ENCODE peak calls at places on chromosomes 13 and 19, in six cellular contexts. G is BJ, Y is progenitor cell of endocrine pancreas, C is nephron progenitor cell, L is endodermal cell, M is gastrocnemius medialis. T is an unnamed sample.

GRCh38 chr13:33015791-33016323 is 366 bp upstream of the KL start:
- DNase-seq in Y (no peak), C (peak), G (no peak), L (peak), M (no peak), T (no peak)

GRCh38 chr19:35344511-35345031 is 3.1 kb upstream of the FFAR1 start:
- DNase-seq in L (peak), M (no peak), C (no peak), G (no peak), Y (no peak), T (no peak)

GRCh38 chr13:96091932-96092253 is 2.0 kb downstream of the HS6ST3 start:
- DNase-seq in M (no peak), Y (no peak), G (no peak), C (no peak), L (no peak), T (no peak)

GRCh38 chr19:16899566-16900075 is 10.8 kb downstream of the F2RL3 start:
- DNase-seq in C (peak), G (no peak), Y (no peak), L (peak), M (no peak), T (peak)

GRCh38 chr13:94061316-94061715 is 418.2 kb downstream of the DCT start:
- DNase-seq in G (peak), Y (no peak), L (no peak), M (no peak), C (no peak), T (no peak)

GRCh38 chr19:32041681-32042292 is 303.6 kb upstream of the ZNF507 start:
- DNase-seq in G (no peak), C (peak), Y (peak), L (peak), M (no peak), T (peak)

GRCh38 chr19:3294080-3294850 is 69.8 kb downstream of the CELF5 start:
- DNase-seq in M (no peak), G (no peak), Y (no peak), C (no peak), L (no peak), T (no peak)

GRCh38 chr19:339262-339887 is 5.2 kb downstream of the MIER2 start:
- DNase-seq in L (no peak), Y (no peak), M (no peak), C (no peak), G (no peak), T (no peak)

GRCh38 chr13:42660367-42660965 is 86.5 kb downstream of the TNFSF11 start:
- DNase-seq in C (no peak), M (no peak), L (no peak), G (no peak), Y (no peak), T (no peak)

GRCh38 chr13:91346848-91347211 is 657 bp upstream of the MIR17HG start:
- DNase-seq in L (no peak), M (no peak), G (no peak), C (peak), Y (peak), T (no peak)

GRCh38 chr13:78319101-78319627 is 284.2 kb downstream of the POU4F1 start:
- DNase-seq in L (no peak), G (no peak), Y (no peak), C (no peak), M (no peak), T (no peak)

GRCh38 chr13:78317030-78317429 is 286.3 kb downstream of the POU4F1 start:
- DNase-seq in L (no peak), C (no peak), G (no peak), M (no peak), Y (no peak), T (no peak)
- TF ChIP-seq CTCF in L (peak), C (peak), G (no peak), M (no peak), Y (peak), T (peak)

DNA sequence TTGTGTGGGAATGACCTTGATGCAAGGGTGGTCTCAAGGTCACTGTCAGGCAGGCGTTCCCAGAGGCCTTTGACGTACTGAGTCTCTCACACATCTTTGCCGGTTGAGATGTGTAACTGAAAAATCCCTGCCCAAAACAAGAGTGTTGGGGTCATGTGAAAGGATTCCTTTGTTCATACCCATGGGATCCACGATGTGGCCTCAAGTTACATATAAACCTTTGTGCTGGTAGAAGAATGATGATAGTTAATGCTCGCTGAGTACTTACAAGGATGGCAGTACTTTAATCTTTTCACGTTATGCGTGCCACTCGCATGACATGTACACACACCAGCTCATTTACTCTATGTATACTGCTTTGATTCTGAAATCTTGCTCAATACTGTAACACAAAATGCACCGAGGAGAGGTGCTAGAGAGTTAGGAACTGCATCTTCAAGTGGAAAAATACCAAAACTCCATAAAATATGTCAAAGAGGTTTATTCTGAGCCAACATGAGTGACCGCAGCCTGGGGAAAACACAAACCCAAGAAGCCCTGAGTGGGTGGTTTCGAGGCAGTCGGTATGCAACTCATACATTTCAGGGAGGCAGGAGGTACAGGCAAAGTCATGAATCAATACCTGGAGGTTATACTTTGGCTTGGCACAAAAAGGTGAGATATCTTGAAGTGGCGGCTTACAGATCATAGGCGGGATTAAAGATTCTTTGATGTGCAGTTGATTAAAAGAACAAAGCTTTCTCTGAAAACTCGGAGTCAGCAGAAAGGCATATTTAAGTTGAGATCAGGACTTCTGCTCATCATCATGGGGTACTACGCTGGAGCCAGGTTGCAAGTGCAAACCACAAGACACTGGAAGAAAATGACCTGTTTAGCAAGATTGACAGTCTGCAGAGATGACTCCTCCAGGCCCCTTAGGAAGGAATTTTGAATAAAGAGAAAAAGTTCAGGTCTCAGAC is 87.3 kb upstream of the ARHGEF7 start:
- DNase-seq in G (no peak), M (no peak), C (no peak), L (no peak), Y (no peak), T (no peak)
- TF ChIP-seq CTCF in G (peak), M (no peak), C (no peak), L (no peak), Y (no peak), T (no peak)

GRCh38 chr19:54159352-54160181 is at the start of gene LENG1:
- DNase-seq in C (peak), G (peak), L (peak), Y (peak), M (peak), T (peak)
- TF ChIP-seq CTCF in C (peak), G (no peak), L (peak), Y (peak), M (peak), T (peak)

GRCh38 chr13:53028063-53028462 is 550 bp upstream of the OLFM4 start:
- DNase-seq in C (no peak), L (no peak), G (no peak), Y (no peak), M (no peak), T (no peak)
- TF ChIP-seq CTCF in C (no peak), L (no peak), G (no peak), Y (no peak), M (no peak), T (no peak)

GRCh38 chr19:36489920-36490415 is 607 bp upstream of the ZNF566 start:
- DNase-seq in Y (no peak), C (peak), L (peak), G (no peak), M (no peak), T (peak)

GRCh38 chr19:36489139-36489919 is at the start of gene ZNF566:
- DNase-seq in C (peak), G (peak), L (peak), Y (peak), M (peak), T (peak)

GRCh38 chr19:36488118-36488815 is 1.1 kb downstream of the ZNF566 start:
- DNase-seq in M (no peak), C (no peak), Y (no peak), L (no peak), G (no peak), T (no peak)

GRCh38 chr19:36483653-36484052 is 5.7 kb downstream of the ZNF566 start:
- DNase-seq in M (no peak), L (no peak), G (no peak), C (no peak), Y (no peak), T (no peak)

DNA sequence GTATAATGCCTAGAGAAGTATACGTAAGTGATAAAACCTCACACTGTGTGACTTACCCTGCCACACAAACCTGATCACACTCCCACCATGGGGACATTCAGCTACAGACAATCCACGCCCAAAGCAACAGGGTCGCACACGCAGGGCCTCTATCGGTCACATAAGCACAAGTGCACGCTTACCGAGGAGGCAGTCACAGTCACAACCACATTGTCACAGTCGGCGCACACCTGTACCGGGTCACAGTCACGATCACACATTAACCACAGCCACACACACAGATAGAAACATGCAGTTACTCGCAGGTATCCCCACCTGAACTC is 584 bp downstream of the ZNF566 start:
- DNase-seq in M (no peak), G (no peak), L (no peak), Y (no peak), C (no peak), T (no peak)
- TF ChIP-seq CTCF in M (no peak), G (no peak), L (no peak), Y (peak), C (no peak), T (no peak)

GRCh38 chr13:103908274-103908673 is 842.1 kb upstream of the SLC10A2 start:
- DNase-seq in G (no peak), Y (no peak), C (no peak), M (no peak), L (no peak), T (no peak)
- TF ChIP-seq CTCF in G (no peak), Y (no peak), C (no peak), M (no peak), L (no peak), T (no peak)

DNA sequence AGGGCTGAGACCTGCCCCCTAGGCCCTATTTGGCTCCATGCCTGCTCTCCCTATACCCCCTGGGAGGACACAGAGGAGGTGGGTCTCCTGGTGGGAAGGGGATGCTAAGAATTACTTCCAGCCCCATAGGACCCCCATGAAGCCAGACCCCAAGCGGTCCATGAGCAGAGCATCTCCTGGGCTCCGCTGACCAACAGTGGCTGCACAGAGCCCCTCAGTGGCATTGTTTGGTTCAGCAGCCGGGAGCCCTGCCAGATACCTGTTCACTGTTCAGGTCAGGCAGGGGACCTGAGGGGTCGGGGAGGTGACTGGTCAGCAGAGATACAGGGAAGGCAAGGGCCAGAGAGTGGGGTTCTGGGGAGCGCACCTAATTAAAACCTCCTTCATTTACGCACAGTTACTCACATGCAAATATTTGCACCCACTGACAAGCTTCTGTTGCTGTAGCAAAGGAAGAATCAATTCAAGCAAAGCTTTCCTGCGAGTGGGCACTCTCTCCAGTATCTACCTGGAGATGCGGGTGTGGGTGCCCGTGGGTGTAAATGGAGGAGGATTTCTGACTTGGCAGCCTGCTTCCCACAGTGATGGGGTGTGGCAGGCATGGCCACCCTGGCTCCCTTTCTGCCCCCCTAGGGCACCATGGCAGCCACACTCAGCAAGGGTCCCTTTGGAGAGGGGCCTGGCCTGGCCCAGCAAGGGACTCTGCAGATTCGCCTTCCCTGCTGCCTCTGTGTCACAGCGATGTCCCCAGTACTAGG is 83.5 kb downstream of the CHST8 start:
- DNase-seq in M (no peak), G (no peak), C (no peak), Y (no peak), L (peak), T (no peak)
- TF ChIP-seq CTCF in M (no peak), G (no peak), C (no peak), Y (peak), L (peak), T (no peak)

GRCh38 chr19:48444933-48445194 is 919 bp upstream of the GRWD1 start:
- DNase-seq in C (no peak), M (no peak), Y (no peak), G (no peak), L (no peak), T (no peak)

GRCh38 chr19:48446579-48446978 is 796 bp downstream of the GRWD1 start:
- DNase-seq in C (no peak), Y (no peak), G (no peak), M (no peak), L (no peak), T (no peak)

GRCh38 chr19:48444129-48444932 is 1.5 kb upstream of the GRWD1 start:
- DNase-seq in L (peak), M (no peak), Y (no peak), G (no peak), C (peak), T (no peak)

GRCh38 chr19:48445256-48445605 is 552 bp upstream of the GRWD1 start:
- DNase-seq in M (no peak), C (no peak), L (peak), G (peak), Y (no peak), T (no peak)

GRCh38 chr19:48445606-48446481 is at the start of gene GRWD1:
- DNase-seq in Y (peak), L (peak), M (peak), C (peak), G (peak), T (peak)
- TF ChIP-seq CTCF in Y (no peak), L (peak), M (no peak), C (no peak), G (peak), T (peak)

DNA sequence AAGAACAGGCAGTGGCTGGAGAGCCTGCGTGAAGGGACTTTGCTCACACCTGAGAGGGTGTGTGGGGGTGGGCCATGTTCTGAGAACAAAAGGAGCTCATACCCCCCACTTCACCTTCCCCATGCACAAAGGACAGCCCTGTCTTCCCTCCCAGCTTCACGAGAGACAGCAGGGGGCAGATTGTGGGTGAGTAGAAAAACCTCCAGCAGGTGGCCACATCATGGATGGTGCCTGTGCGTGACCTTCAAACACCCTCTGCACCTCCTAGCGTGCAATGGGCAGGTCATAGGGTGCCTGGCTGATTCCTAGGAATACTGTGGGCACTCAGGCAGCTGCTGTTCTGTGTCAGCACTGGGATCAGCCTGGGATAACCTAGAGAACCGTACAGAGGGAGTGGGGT is 36.3 kb upstream of the PSG9 start:
- DNase-seq in G (no peak), M (no peak), C (no peak), L (no peak), Y (no peak), T (no peak)
- TF ChIP-seq CTCF in G (peak), M (no peak), C (no peak), L (no peak), Y (no peak), T (no peak)

DNA sequence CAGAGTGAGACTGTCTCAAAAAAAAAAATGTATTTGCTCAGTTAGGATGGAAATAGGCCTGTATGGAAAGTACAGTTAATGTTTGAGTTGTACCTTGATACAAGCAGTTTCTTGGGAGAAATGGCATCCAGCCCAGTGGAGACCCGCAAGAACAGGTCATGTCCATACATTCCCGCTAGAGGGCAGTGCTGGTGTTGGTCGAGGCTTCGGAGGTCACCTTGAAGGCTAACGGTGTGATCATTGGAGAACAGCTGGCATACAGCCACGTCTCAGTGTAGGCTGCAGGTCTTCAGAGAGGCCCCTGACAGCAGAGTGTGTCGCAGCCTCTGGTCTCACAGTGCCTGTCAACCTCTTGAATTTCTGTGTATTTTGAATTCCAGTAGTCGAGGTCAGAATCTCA is 7.5 kb downstream of the ZNF610 start:
- DNase-seq in G (no peak), M (no peak), Y (peak), C (peak), L (peak), T (peak)
- TF ChIP-seq CTCF in G (peak), M (no peak), Y (peak), C (peak), L (peak), T (peak)